ENCODE peak calls at places on chromosomes 4 and X, in ten cellular contexts. One of them, this sample, is unnamed.

GRCh38 chr4:81069706-81070331 is 39.3 kb downstream of the BMP3 start:
- DNase-seq in body of pancreas: peak
- DNase-seq in H1: peak
- DNase-seq in nephron progenitor cell: peak
- DNase-seq in HL-60: peak
- DNase-seq in GM12865: peak
- DNase-seq in BE2C: peak
- DNase-seq in HFF-Myc: peak
- DNase-seq in astrocyte of the spinal cord: peak
- DNase-seq in uterus: peak
- DNase-seq in this sample: peak

GRCh38 chr4:15659768-15660394 is 4.7 kb upstream of the FBXL5 start:
- DNase-seq in body of pancreas: peak
- DNase-seq in H1: no peak
- DNase-seq in nephron progenitor cell: no peak
- DNase-seq in HL-60: peak
- DNase-seq in GM12865: no peak
- DNase-seq in BE2C: no peak
- DNase-seq in HFF-Myc: no peak
- DNase-seq in astrocyte of the spinal cord: no peak
- DNase-seq in uterus: no peak
- DNase-seq in this sample: no peak

GRCh38 chrX:40145670-40146470 is 48.1 kb upstream of the BCOR start:
- DNase-seq in body of pancreas: no peak
- DNase-seq in H1: no peak
- DNase-seq in nephron progenitor cell: no peak
- DNase-seq in HL-60: no peak
- DNase-seq in GM12865: no peak
- DNase-seq in BE2C: no peak
- DNase-seq in HFF-Myc: no peak
- DNase-seq in astrocyte of the spinal cord: no peak
- DNase-seq in uterus: no peak
- DNase-seq in this sample: no peak

GRCh38 chrX:10350991-10351390 is 194.2 kb downstream of the CLCN4 start:
- DNase-seq in body of pancreas: no peak
- DNase-seq in H1: no peak
- DNase-seq in nephron progenitor cell: no peak
- DNase-seq in HL-60: no peak
- DNase-seq in GM12865: no peak
- DNase-seq in BE2C: no peak
- DNase-seq in HFF-Myc: peak
- DNase-seq in astrocyte of the spinal cord: peak
- DNase-seq in uterus: no peak
- DNase-seq in this sample: no peak

GRCh38 chr4:55321707-55322264 is 24.3 kb upstream of the SRD5A3 start:
- DNase-seq in body of pancreas: peak
- DNase-seq in H1: no peak
- DNase-seq in nephron progenitor cell: peak
- DNase-seq in HL-60: no peak
- DNase-seq in GM12865: peak
- DNase-seq in BE2C: peak
- DNase-seq in HFF-Myc: peak
- DNase-seq in astrocyte of the spinal cord: peak
- DNase-seq in uterus: peak
- DNase-seq in this sample: peak

GRCh38 chrX:106611323-106611681 is 476 bp upstream of the RADX start:
- DNase-seq in body of pancreas: no peak
- DNase-seq in H1: no peak
- DNase-seq in nephron progenitor cell: no peak
- DNase-seq in HL-60: no peak
- DNase-seq in GM12865: no peak
- DNase-seq in BE2C: no peak
- DNase-seq in HFF-Myc: no peak
- DNase-seq in astrocyte of the spinal cord: no peak
- DNase-seq in uterus: no peak
- DNase-seq in this sample: no peak

GRCh38 chrX:18582910-18583493 is 88.9 kb downstream of the RS1 start:
- DNase-seq in body of pancreas: no peak
- DNase-seq in H1: no peak
- DNase-seq in nephron progenitor cell: no peak
- DNase-seq in HL-60: no peak
- DNase-seq in GM12865: no peak
- DNase-seq in BE2C: no peak
- DNase-seq in HFF-Myc: peak
- DNase-seq in astrocyte of the spinal cord: peak
- DNase-seq in uterus: no peak
- DNase-seq in this sample: no peak

GRCh38 chr4:2155246-2155645 is 86.7 kb downstream of the HAUS3 start:
- DNase-seq in body of pancreas: no peak
- DNase-seq in H1: no peak
- DNase-seq in nephron progenitor cell: no peak
- DNase-seq in HL-60: no peak
- DNase-seq in GM12865: no peak
- DNase-seq in BE2C: no peak
- DNase-seq in HFF-Myc: no peak
- DNase-seq in astrocyte of the spinal cord: no peak
- DNase-seq in uterus: no peak
- DNase-seq in this sample: no peak

GRCh38 chr4:17232575-17233253 is 279.2 kb downstream of the QDPR start:
- DNase-seq in body of pancreas: peak
- DNase-seq in H1: no peak
- DNase-seq in nephron progenitor cell: no peak
- DNase-seq in HL-60: no peak
- DNase-seq in GM12865: no peak
- DNase-seq in BE2C: peak
- DNase-seq in HFF-Myc: peak
- DNase-seq in astrocyte of the spinal cord: peak
- DNase-seq in uterus: peak
- DNase-seq in this sample: no peak

GRCh38 chr4:110778526-110778925 is 155.6 kb upstream of the PITX2 start:
- DNase-seq in body of pancreas: no peak
- DNase-seq in H1: no peak
- DNase-seq in nephron progenitor cell: no peak
- DNase-seq in HL-60: no peak
- DNase-seq in GM12865: no peak
- DNase-seq in BE2C: no peak
- DNase-seq in HFF-Myc: peak
- DNase-seq in astrocyte of the spinal cord: peak
- DNase-seq in uterus: no peak
- DNase-seq in this sample: no peak

GRCh38 chrX:2500091-2500680 is 590 bp downstream of the DHRSX start:
- DNase-seq in body of pancreas: peak
- DNase-seq in H1: no peak
- DNase-seq in nephron progenitor cell: peak
- DNase-seq in HL-60: no peak
- DNase-seq in GM12865: peak
- DNase-seq in BE2C: peak
- DNase-seq in HFF-Myc: no peak
- DNase-seq in astrocyte of the spinal cord: peak
- DNase-seq in uterus: no peak
- DNase-seq in this sample: peak

GRCh38 chr4:52201705-52202104 is 150.6 kb downstream of the SPATA18 start:
- DNase-seq in body of pancreas: no peak
- DNase-seq in H1: no peak
- DNase-seq in nephron progenitor cell: no peak
- DNase-seq in HL-60: no peak
- DNase-seq in GM12865: no peak
- DNase-seq in BE2C: no peak
- DNase-seq in HFF-Myc: no peak
- DNase-seq in astrocyte of the spinal cord: no peak
- DNase-seq in uterus: no peak
- DNase-seq in this sample: no peak

GRCh38 chrX:41542151-41542935 is 95.2 kb downstream of the NYX start:
- DNase-seq in body of pancreas: no peak
- DNase-seq in H1: no peak
- DNase-seq in nephron progenitor cell: no peak
- DNase-seq in HL-60: no peak
- DNase-seq in GM12865: no peak
- DNase-seq in BE2C: no peak
- DNase-seq in HFF-Myc: no peak
- DNase-seq in astrocyte of the spinal cord: peak
- DNase-seq in uterus: no peak
- DNase-seq in this sample: no peak

GRCh38 chrX:74613350-74614192 is 853 bp downstream of the RLIM start:
- DNase-seq in body of pancreas: peak
- DNase-seq in H1: no peak
- DNase-seq in nephron progenitor cell: peak
- DNase-seq in HL-60: no peak
- DNase-seq in GM12865: peak
- DNase-seq in BE2C: peak
- DNase-seq in HFF-Myc: no peak
- DNase-seq in astrocyte of the spinal cord: peak
- DNase-seq in uterus: no peak
- DNase-seq in this sample: no peak

GRCh38 chrX:65600106-65600505 is 65.5 kb upstream of the LAS1L start:
- DNase-seq in body of pancreas: no peak
- DNase-seq in H1: no peak
- DNase-seq in nephron progenitor cell: no peak
- DNase-seq in HL-60: no peak
- DNase-seq in GM12865: no peak
- DNase-seq in BE2C: no peak
- DNase-seq in HFF-Myc: no peak
- DNase-seq in astrocyte of the spinal cord: no peak
- DNase-seq in uterus: no peak
- DNase-seq in this sample: no peak

GRCh38 chrX:65598559-65599147 is 64.1 kb upstream of the LAS1L start:
- DNase-seq in body of pancreas: no peak
- DNase-seq in H1: no peak
- DNase-seq in nephron progenitor cell: no peak
- DNase-seq in HL-60: no peak
- DNase-seq in GM12865: no peak
- DNase-seq in BE2C: no peak
- DNase-seq in HFF-Myc: no peak
- DNase-seq in astrocyte of the spinal cord: no peak
- DNase-seq in uterus: no peak
- DNase-seq in this sample: no peak

GRCh38 chrX:65601126-65601525 is 66.3 kb upstream of the MSN start:
- DNase-seq in body of pancreas: no peak
- DNase-seq in H1: no peak
- DNase-seq in nephron progenitor cell: no peak
- DNase-seq in HL-60: no peak
- DNase-seq in GM12865: no peak
- DNase-seq in BE2C: no peak
- DNase-seq in HFF-Myc: no peak
- DNase-seq in astrocyte of the spinal cord: no peak
- DNase-seq in uterus: no peak
- DNase-seq in this sample: no peak

GRCh38 chrX:65596270-65596669 is 61.7 kb upstream of the LAS1L start:
- DNase-seq in body of pancreas: peak
- DNase-seq in H1: no peak
- DNase-seq in nephron progenitor cell: no peak
- DNase-seq in HL-60: no peak
- DNase-seq in GM12865: peak
- DNase-seq in BE2C: no peak
- DNase-seq in HFF-Myc: no peak
- DNase-seq in astrocyte of the spinal cord: peak
- DNase-seq in uterus: no peak
- DNase-seq in this sample: no peak

GRCh38 chrX:65601530-65602281 is 65.7 kb upstream of the MSN start:
- DNase-seq in body of pancreas: peak
- DNase-seq in H1: no peak
- DNase-seq in nephron progenitor cell: no peak
- DNase-seq in HL-60: peak
- DNase-seq in GM12865: peak
- DNase-seq in BE2C: no peak
- DNase-seq in HFF-Myc: peak
- DNase-seq in astrocyte of the spinal cord: peak
- DNase-seq in uterus: peak
- DNase-seq in this sample: no peak
- TF ChIP-seq CTCF in body of pancreas: no peak
- TF ChIP-seq CTCF in H1: no peak
- TF ChIP-seq CTCF in nephron progenitor cell: no peak
- TF ChIP-seq CTCF in HL-60: no peak
- TF ChIP-seq CTCF in GM12865: no peak
- TF ChIP-seq CTCF in BE2C: no peak
- TF ChIP-seq CTCF in HFF-Myc: no peak
- TF ChIP-seq CTCF in astrocyte of the spinal cord: no peak
- TF ChIP-seq CTCF in uterus: no peak
- TF ChIP-seq CTCF in this sample: no peak

DNA sequence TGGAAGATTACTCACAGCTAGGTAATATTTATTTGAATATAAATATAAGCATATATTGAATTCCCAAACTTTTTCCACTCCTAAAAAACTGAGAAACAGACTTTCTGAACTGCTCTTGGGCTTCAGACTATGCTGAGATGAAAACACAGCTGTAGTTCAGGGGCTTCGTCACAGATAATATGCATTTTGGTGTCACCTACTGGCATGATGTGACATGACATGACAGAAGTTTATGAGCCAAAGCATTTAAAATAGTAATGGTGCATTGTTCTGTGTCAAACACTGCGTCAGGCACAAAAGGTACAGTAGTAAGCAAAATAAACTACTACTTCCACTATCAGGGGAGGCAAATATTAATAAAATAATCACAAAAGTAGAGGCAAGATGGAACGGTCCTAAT is 171.3 kb downstream of the BTC start:
- DNase-seq in body of pancreas: peak
- DNase-seq in H1: no peak
- DNase-seq in nephron progenitor cell: peak
- DNase-seq in HL-60: no peak
- DNase-seq in GM12865: peak
- DNase-seq in BE2C: peak
- DNase-seq in HFF-Myc: peak
- DNase-seq in astrocyte of the spinal cord: no peak
- DNase-seq in uterus: no peak
- DNase-seq in this sample: no peak
- TF ChIP-seq CTCF in body of pancreas: no peak
- TF ChIP-seq CTCF in H1: peak
- TF ChIP-seq CTCF in nephron progenitor cell: peak
- TF ChIP-seq CTCF in HL-60: peak
- TF ChIP-seq CTCF in GM12865: peak
- TF ChIP-seq CTCF in BE2C: peak
- TF ChIP-seq CTCF in HFF-Myc: peak
- TF ChIP-seq CTCF in astrocyte of the spinal cord: peak
- TF ChIP-seq CTCF in uterus: no peak
- TF ChIP-seq CTCF in this sample: peak

GRCh38 chrX:136779346-136779781 is 1.4 kb downstream of the ARHGEF6 start:
- DNase-seq in body of pancreas: no peak
- DNase-seq in H1: no peak
- DNase-seq in nephron progenitor cell: no peak
- DNase-seq in HL-60: peak
- DNase-seq in GM12865: peak
- DNase-seq in BE2C: no peak
- DNase-seq in HFF-Myc: no peak
- DNase-seq in astrocyte of the spinal cord: no peak
- DNase-seq in uterus: no peak
- DNase-seq in this sample: no peak
- TF ChIP-seq CTCF in body of pancreas: no peak
- TF ChIP-seq CTCF in H1: no peak
- TF ChIP-seq CTCF in nephron progenitor cell: no peak
- TF ChIP-seq CTCF in HL-60: no peak
- TF ChIP-seq CTCF in GM12865: no peak
- TF ChIP-seq CTCF in BE2C: no peak
- TF ChIP-seq CTCF in HFF-Myc: no peak
- TF ChIP-seq CTCF in astrocyte of the spinal cord: no peak
- TF ChIP-seq CTCF in uterus: no peak
- TF ChIP-seq CTCF in this sample: no peak

DNA sequence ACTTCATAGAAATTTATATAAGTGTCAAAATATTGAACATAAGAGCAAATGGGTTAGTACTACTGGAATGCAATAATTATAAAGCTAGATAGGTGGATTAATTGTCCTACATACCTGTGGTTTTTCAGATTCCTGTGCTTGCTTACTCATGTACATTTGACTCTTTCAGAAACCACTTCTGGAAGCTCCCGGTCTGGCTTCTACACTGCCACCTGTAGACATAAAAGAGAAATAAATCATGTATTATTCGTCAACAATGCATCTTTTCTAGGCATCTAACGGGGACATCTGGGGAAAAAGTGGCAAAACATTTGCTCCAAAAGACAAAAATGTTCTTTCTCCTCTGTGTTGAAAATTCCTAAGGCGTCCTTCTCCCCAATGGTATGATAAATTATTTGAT is 648.6 kb upstream of the DIPK2B start:
- DNase-seq in body of pancreas: no peak
- DNase-seq in H1: no peak
- DNase-seq in nephron progenitor cell: no peak
- DNase-seq in HL-60: no peak
- DNase-seq in GM12865: no peak
- DNase-seq in BE2C: no peak
- DNase-seq in HFF-Myc: peak
- DNase-seq in astrocyte of the spinal cord: peak
- DNase-seq in uterus: no peak
- DNase-seq in this sample: no peak
- TF ChIP-seq CTCF in body of pancreas: no peak
- TF ChIP-seq CTCF in H1: peak
- TF ChIP-seq CTCF in nephron progenitor cell: no peak
- TF ChIP-seq CTCF in HL-60: peak
- TF ChIP-seq CTCF in GM12865: no peak
- TF ChIP-seq CTCF in BE2C: peak
- TF ChIP-seq CTCF in HFF-Myc: peak
- TF ChIP-seq CTCF in astrocyte of the spinal cord: peak
- TF ChIP-seq CTCF in uterus: no peak
- TF ChIP-seq CTCF in this sample: peak

This sample was measured in progenitor cell of endocrine pancreas.